ENCODE peak calls at places on chromosomes 5 and 9, in four cellular contexts. S is T-helper 2 cell, F is A172, B is SW480. Z is an unnamed sample.

GRCh38 chr5:37889612-37890317 is 49.9 kb upstream of the GDNF start:
- DNase-seq in S (no peak), F (peak; percentile 82), B (no peak), Z (no peak)

GRCh38 chr5:168950241-168950951 is 350.5 kb downstream of the SLIT3 start:
- DNase-seq in S (no peak), F (no peak), B (no peak), Z (no peak)

GRCh38 chr9:130433168-130433946 is 11.4 kb upstream of the ASS1 start:
- DNase-seq in S (no peak), F (no peak), B (peak; percentile 62), Z (no peak)

GRCh38 chr5:98069876-98070512 is 703.5 kb upstream of the RGMB start:
- DNase-seq in S (no peak), F (no peak), B (peak; percentile 67), Z (no peak)

GRCh38 chr9:137588311-137588710 is 2.0 kb downstream of the ZMYND19 start:
- DNase-seq in S (no peak), F (no peak), B (no peak), Z (no peak)

GRCh38 chr5:77087484-77088291 is 603 bp upstream of the ZBED3 start:
- DNase-seq in S (no peak), F (no peak), B (no peak), Z (no peak)

GRCh38 chr9:450561-450960 is 235.9 kb downstream of the DOCK8 start:
- DNase-seq in S (no peak), F (no peak), B (no peak), Z (no peak)

GRCh38 chr9:114303977-114304376 is 18.9 kb upstream of the ORM1 start:
- DNase-seq in S (no peak), F (no peak), B (no peak), Z (no peak)

GRCh38 chr9:3916984-3917383 is 382.9 kb downstream of the GLIS3 start:
- DNase-seq in S (no peak), F (no peak), B (no peak), Z (no peak)